ENCODE peak calls at places on chromosomes 6 and 20, in eight cellular contexts. O is MCF 10A; Z is CD8-positive, alpha-beta memory T cell; J is lower lobe of right lung; S is central memory CD4-positive, alpha-beta T cell; Y is Caki2; H is activated naive CD4-positive, alpha-beta T cell; X is astrocyte of the spinal cord. E is an unnamed sample.

GRCh38 chr6:29602564-29603361 is 17.8 kb downstream of the OR2H2 start:
- DNase-seq in O (peak), Z (no peak), J (no peak), S (no peak), Y (peak), H (no peak), X (no peak), E (no peak)

GRCh38 chr6:163324928-163325784 is 89.4 kb upstream of the QKI start:
- DNase-seq in O (no peak), Z (no peak), J (peak), S (no peak), Y (no peak), H (no peak), X (peak), E (no peak)

GRCh38 chr6:109787312-109787711 is 96.2 kb downstream of the FIG4 start:
- DNase-seq in O (no peak), Z (no peak), J (no peak), S (no peak), Y (no peak), H (no peak), X (no peak), E (no peak)

GRCh38 chr6:56087421-56087820 is 160.0 kb downstream of the COL21A1 start:
- DNase-seq in O (no peak), Z (no peak), J (no peak), S (no peak), Y (no peak), H (no peak), X (peak), E (no peak)

GRCh38 chr6:22732186-22732970 is 163.0 kb downstream of the HDGFL1 start:
- DNase-seq in O (no peak), Z (no peak), J (no peak), S (no peak), Y (no peak), H (no peak), X (peak), E (no peak)

GRCh38 chr6:104462811-104463599 is 396.7 kb downstream of the HACE1 start:
- DNase-seq in O (peak), Z (no peak), J (no peak), S (no peak), Y (no peak), H (no peak), X (no peak), E (no peak)

GRCh38 chr6:114634016-114634415 is 291.2 kb upstream of the HS3ST5 start:
- DNase-seq in O (no peak), Z (no peak), J (no peak), S (no peak), Y (no peak), H (no peak), X (no peak), E (no peak)

GRCh38 chr6:169106176-169106575 is 147.5 kb downstream of the THBS2 start:
- DNase-seq in O (no peak), Z (no peak), J (no peak), S (no peak), Y (no peak), H (no peak), X (no peak), E (no peak)

GRCh38 chr20:38094373-38094775 is 60.8 kb downstream of the RPRD1B start:
- DNase-seq in O (peak), Z (peak), J (no peak), S (peak), Y (no peak), H (no peak), X (peak), E (peak)

GRCh38 chr6:159879829-159880228 is 11.0 kb upstream of the MAS1 start:
- DNase-seq in O (no peak), Z (no peak), J (no peak), S (no peak), Y (no peak), H (no peak), X (no peak), E (no peak)

GRCh38 chr6:36739947-36740817 is 42.6 kb downstream of the RAB44 start:
- DNase-seq in O (no peak), Z (no peak), J (no peak), S (no peak), Y (no peak), H (no peak), X (no peak), E (no peak)

GRCh38 chr6:170176621-170177382 is 114.1 kb downstream of the DLL1 start:
- DNase-seq in O (no peak), Z (no peak), J (no peak), S (no peak), Y (no peak), H (no peak), X (no peak), E (no peak)

GRCh38 chr6:110656492-110656891 is 158.8 kb downstream of the CDK19 start:
- DNase-seq in O (no peak), Z (no peak), J (no peak), S (no peak), Y (no peak), H (no peak), X (no peak), E (peak)

GRCh38 chr20:50221501-50222323 is 31.1 kb downstream of the CEBPB start:
- DNase-seq in O (peak), Z (no peak), J (peak), S (no peak), Y (no peak), H (no peak), X (no peak), E (peak)

GRCh38 chr6:6230286-6230685 is 90.2 kb downstream of the F13A1 start:
- DNase-seq in O (peak), Z (no peak), J (no peak), S (no peak), Y (peak), H (no peak), X (no peak), E (no peak)

E was measured in mammary epithelial cell.